ENCODE peak calls at places on chromosomes 4 and X, in seven cellular contexts. F is CD4-positive, CD25-positive, alpha-beta regulatory T cell; T is stimulated activated CD8-positive, alpha-beta memory T cell treated with anti-CD3 and anti-CD28 coated beads, Interleukin-15, amount 100 ng/mL, for 24 hours; S is stimulated activated CD4-positive, alpha-beta T cell treated with anti-CD3 and anti-CD28 coated beads, Interleukin-2, amount 100 ng/mL, for 48 hours; O is T follicular helper cell; C is Right ventricle myocardium inferior; Q is T-cell. D is an unnamed sample.
A peak's percentile ranks its signal among the peaks of the same experiment; 100 is the strongest.

GRCh38 chrX:109732780-109733657 is at the start of gene ACSL4:
- DNase-seq in Q (peak; percentile 81), F (peak; percentile 81), O (peak; percentile 77), S (peak; percentile 74), C (peak; percentile 94), T (peak; percentile 68), D (peak; percentile 77)

GRCh38 chr4:82586055-82586454 is 24.3 kb upstream of the TMEM150C start:
- DNase-seq in S (no peak), T (no peak), O (no peak), F (no peak), Q (no peak), C (no peak), D (no peak)

GRCh38 chrX:130975947-130976346 is 72.9 kb upstream of the ENOX2 start:
- DNase-seq in C (no peak), Q (no peak), O (no peak), F (no peak), S (peak; percentile 7), T (no peak), D (peak; percentile 26)

GRCh38 chrX:19987856-19988255 is 3.0 kb downstream of the BCLAF3 start:
- DNase-seq in F (no peak), C (no peak), O (no peak), T (no peak), Q (no peak), S (no peak), D (no peak)

GRCh38 chr4:128582319-128582948 is 227.1 kb upstream of the JADE1 start:
- DNase-seq in F (no peak), O (no peak), C (no peak), S (no peak), Q (no peak), T (no peak), D (no peak)

GRCh38 chr4:6771229-6771671 is 11.3 kb upstream of the KIAA0232 start:
- DNase-seq in S (no peak), T (no peak), O (no peak), C (peak; percentile 83), F (no peak), Q (no peak), D (no peak)

GRCh38 chr4:18051281-18051680 is 29.7 kb upstream of the LCORL start:
- DNase-seq in T (no peak), Q (no peak), S (no peak), O (no peak), F (no peak), C (no peak), D (no peak)

GRCh38 chr4:110294165-110294564 is 95.8 kb upstream of the ELOVL6 start:
- DNase-seq in S (no peak), F (no peak), T (no peak), C (no peak), O (no peak), Q (no peak), D (no peak)

GRCh38 chr4:146098978-146099377 is 76.5 kb upstream of the LSM6 start:
- DNase-seq in C (no peak), Q (no peak), F (no peak), O (no peak), S (no peak), T (no peak), D (no peak)

GRCh38 chr4:102169345-102169744 is 175.9 kb downstream of the SLC39A8 start:
- DNase-seq in Q (no peak), C (no peak), F (no peak), T (no peak), O (no peak), S (no peak), D (no peak)

GRCh38 chrX:75155454-75155829 is 641 bp downstream of the ABCB7 start:
- DNase-seq in F (no peak), T (no peak), O (no peak), Q (no peak), C (no peak), S (no peak), D (no peak)

GRCh38 chr4:182310316-182310715 is 67.1 kb downstream of the TENM3 start:
- DNase-seq in T (no peak), S (no peak), C (no peak), Q (no peak), O (no peak), F (no peak), D (no peak)

GRCh38 chrX:928606-929005 is 283.8 kb downstream of the CRLF2 start:
- DNase-seq in F (no peak), T (no peak), O (no peak), C (no peak), S (no peak), Q (no peak), D (no peak)

GRCh38 chrX:129959493-129959832 is 23.0 kb upstream of the BCORL1 start:
- DNase-seq in S (no peak), O (no peak), C (no peak), F (no peak), Q (no peak), T (no peak), D (no peak)

GRCh38 chr4:109985993-109986640 is 73.4 kb downstream of the EGF start:
- DNase-seq in Q (no peak), T (no peak), S (no peak), O (no peak), F (no peak), C (no peak), D (no peak)

D was measured in pons.